ENCODE peak calls at places on chromosomes 4 and X, in nine cellular contexts. I, S, W, F, E, J, C, G and M are unnamed samples.

GRCh38 chrX:104427693-104428092 is 138.3 kb upstream of the IL1RAPL2 start:
- DNase-seq in S (no peak), J (no peak), G (no peak), W (no peak), I (no peak), C (no peak), F (no peak), E (no peak), M (no peak)

GRCh38 chr4:189613202-189613601 is 327.5 kb upstream of the FRG1 start:
- DNase-seq in E (no peak), C (no peak), W (no peak), I (no peak), J (no peak), F (no peak), G (no peak), S (no peak), M (no peak)

GRCh38 chrX:102043380-102043779 is 82.1 kb upstream of the TCEAL2 start:
- DNase-seq in G (no peak), I (no peak), E (no peak), C (no peak), J (no peak), W (no peak), S (no peak), F (no peak), M (no peak)

GRCh38 chr4:145920205-145920604 is 18.4 kb downstream of the ZNF827 start:
- DNase-seq in E (no peak), S (no peak), F (peak; percentile 93), W (no peak), J (no peak), I (peak; percentile 34), G (no peak), C (no peak), M (no peak)

GRCh38 chrX:349196-349595 is 30.6 kb upstream of the GTPBP6 start:
- DNase-seq in W (no peak), G (no peak), F (no peak), E (peak; percentile 54), I (no peak), J (peak; percentile 36), S (no peak), C (no peak), M (no peak)

GRCh38 chrX:111124418-111124817 is 28.4 kb downstream of the PAK3 start:
- DNase-seq in J (no peak), S (no peak), I (no peak), C (no peak), W (no peak), E (no peak), F (no peak), G (no peak), M (no peak)

GRCh38 chr4:152663203-152664066 is 16.4 kb downstream of the TMEM154 start:
- DNase-seq in W (no peak), I (no peak), J (no peak), E (no peak), G (no peak), S (no peak), F (no peak), C (no peak), M (no peak)

GRCh38 chrX:109475174-109475891 is 6.6 kb downstream of the GUCY2F start:
- DNase-seq in C (no peak), F (peak; percentile 34), G (peak; percentile 58), S (peak; percentile 30), I (peak; percentile 10), J (no peak), W (peak; percentile 26), E (no peak), M (peak; percentile 13)

GRCh38 chr4:171813195-171813955 is at the start of gene GALNTL6:
- DNase-seq in F (no peak), S (no peak), E (peak; percentile 53), C (no peak), W (no peak), G (no peak), J (peak; percentile 83), I (no peak), M (no peak)

DNA sequence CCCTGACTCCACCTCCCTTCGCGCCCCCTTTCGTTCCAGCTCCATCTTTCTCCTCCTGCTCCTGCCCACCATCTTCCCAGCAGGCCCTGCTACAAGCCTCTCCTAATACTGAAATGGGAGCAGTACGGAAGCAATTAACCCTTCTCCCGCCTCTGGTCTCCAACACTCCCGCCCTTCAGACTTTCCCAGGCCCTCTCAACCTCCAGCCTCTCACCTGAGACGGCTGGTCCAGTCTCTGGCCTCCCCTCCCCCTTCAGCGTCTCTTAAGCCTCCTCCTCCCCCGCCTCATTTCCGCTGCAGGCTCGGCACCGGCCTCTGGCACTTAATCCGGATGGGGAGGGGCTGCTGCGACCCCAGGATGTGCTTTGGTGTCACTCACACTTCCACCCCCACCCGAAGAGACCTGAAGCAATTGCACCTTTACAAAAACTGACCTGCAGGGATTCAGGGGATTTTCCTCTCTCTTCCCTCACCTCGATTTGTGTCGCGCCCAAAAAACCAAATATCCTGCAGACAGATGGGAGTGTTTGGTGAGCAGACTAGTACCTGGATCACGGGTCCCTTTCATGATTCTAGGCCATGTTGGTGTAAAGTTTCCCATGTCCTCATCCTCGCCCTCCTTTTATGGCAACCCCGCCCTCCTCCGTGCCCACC is 657 bp downstream of the TCEAL8 start:
- DNase-seq in S (peak; percentile 22), C (peak; percentile 40), W (peak; percentile 42), I (peak; percentile 61), F (peak; percentile 23), J (peak; percentile 33), G (peak; percentile 62), E (peak; percentile 69), M (no peak)
- TF ChIP-seq POLR2A in S (peak; percentile 29), C (no peak), W (no peak), I (no peak), F (no peak), J (no peak), G (no peak), E (no peak), M (no peak)

DNA sequence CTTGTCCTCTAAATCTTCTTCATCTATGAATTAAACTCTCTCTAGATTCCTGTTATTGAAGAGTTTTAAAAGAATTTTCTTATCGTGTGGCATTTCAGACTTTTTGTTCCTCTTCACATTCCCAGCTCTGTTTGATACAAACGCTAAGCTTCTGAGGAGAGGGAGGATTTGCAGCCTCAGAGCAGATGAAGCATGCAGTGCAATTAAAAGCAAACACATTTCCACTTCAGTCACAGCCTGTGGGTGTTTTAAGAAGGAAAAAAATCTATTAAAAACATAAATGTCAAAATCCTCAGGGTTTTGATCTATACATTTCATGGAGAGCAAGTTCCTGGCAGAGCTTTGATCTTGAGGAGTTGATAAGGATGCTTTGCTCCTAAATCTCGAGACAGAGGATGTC is 442.3 kb upstream of the BOD1L1 start:
- DNase-seq in W (no peak), I (no peak), S (no peak), F (no peak), J (no peak), E (no peak), G (no peak), C (no peak), M (no peak)
- H3K4me3 ChIP-seq in W (no peak overlapping the region), I (no peak overlapping the region), S (no peak overlapping the region), F (no peak overlapping the region), J (no peak overlapping the region), E (no peak overlapping the region), G (no peak overlapping the region), C (no peak overlapping the region), M (no peak overlapping the region)

GRCh38 chr4:687975-688694 is 816 bp downstream of the SLC49A3 start:
- DNase-seq in J (peak; percentile 78), W (peak; percentile 49), F (no peak), S (no peak), I (no peak), C (no peak), E (peak; percentile 57), G (peak; percentile 58), M (no peak)

GRCh38 chr4:685681-686218 is 3.2 kb downstream of the SLC49A3 start:
- DNase-seq in I (no peak), J (peak; percentile 66), E (peak; percentile 54), S (no peak), C (no peak), F (no peak), W (no peak), G (no peak), M (no peak)

GRCh38 chr4:688695-689497 is at the start of gene SLC49A3:
- DNase-seq in E (peak; percentile 75), W (peak; percentile 53), I (no peak), J (peak; percentile 90), S (no peak), F (no peak), G (no peak), C (peak; percentile 43), M (no peak)

GRCh38 chr4:686371-687040 is 2.4 kb downstream of the SLC49A3 start:
- DNase-seq in W (no peak), J (peak; percentile 79), G (no peak), S (no peak), I (no peak), E (peak; percentile 72), F (no peak), C (no peak), M (no peak)

DNA sequence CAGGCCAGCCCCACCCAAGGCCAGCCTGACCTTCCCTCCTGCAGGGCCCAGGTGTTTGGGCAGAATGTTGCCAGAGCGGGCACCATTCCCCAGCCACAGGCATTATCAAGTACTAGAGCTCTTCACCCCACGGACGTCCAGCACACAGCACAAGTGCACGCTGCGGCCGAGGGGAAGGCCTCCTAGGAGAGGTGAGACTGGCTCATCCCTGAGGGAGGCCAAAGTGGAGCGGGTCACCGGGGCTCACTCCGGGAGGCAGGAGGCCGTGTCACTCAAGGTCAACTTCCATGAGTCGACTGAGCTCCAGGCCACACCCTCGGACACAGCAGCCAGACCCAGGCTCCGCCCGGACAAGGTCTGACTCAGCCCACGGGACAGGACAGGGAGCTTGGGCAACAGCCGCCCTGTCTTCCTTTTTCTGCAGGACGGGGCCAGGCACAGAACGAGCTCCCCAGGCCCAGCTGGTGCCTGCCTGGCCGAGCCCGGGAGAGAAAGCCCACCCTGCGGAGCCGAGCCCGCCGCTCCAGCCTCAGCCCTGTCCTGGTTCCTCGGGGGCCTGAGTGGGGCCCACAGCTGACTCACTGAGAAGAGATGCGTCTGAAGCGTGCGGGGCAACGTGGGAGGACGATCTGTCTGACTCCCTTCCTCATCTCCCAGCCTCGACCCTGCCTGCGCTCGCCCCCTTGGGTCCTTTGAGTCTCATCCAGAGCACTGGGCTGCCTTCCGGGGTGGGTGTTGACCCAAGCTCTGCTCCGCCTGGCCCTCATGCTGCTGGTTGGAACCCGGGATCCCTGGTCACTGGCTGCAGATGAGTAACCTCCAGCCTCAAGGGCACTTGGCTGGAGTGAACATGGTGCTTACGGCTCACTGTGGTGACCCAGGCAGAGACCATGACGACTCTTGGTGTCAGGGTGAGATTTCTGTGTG is 1.6 kb downstream of the SLC49A3 start:
- DNase-seq in C (peak; percentile 91), W (peak; percentile 90), F (peak; percentile 77), J (peak; percentile 89), G (peak; percentile 91), S (peak; percentile 80), I (no peak), E (peak; percentile 94), M (peak; percentile 98)
- TF ChIP-seq POLR2A in C (no peak), W (no peak), F (no peak), J (peak; percentile 84), G (peak; percentile 14), S (no peak), I (no peak), E (no peak), M (no peak)

DNA sequence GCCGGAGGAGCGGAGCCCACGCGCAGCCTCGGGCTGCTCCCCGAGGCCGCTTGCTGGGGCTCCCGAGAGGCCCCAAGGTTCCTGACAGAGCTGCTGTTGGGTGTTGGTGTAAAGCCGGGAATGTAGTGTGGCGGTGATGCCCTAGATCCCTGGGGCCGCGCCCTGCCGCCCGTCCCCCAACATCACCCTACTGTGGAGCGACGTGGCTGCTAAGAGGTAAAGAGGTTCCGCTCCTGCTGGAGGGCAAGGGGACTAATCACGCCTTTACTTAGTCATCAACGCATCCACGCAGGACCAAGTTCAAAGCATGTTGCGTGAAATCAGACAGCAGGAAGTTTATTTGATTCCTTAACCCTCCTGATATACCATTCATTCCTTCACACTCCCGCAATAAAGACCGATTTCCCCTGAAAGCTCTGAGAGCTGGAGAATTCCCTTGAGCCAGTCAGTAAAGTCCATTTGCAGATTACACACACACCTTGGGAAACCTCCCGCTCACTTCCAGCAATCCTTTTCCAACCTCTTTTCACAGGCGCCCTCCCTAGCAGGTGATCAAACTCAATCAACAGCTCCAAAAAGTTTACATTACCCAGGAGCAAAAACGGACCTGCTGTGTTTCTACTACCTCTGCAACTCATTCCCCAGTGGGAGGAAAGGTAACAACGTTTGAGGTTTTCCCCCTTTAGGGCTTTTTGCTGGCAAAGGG is 578 bp upstream of the GABRA2 start:
- DNase-seq in E (no peak), W (no peak), C (no peak), G (no peak), I (no peak), F (no peak), S (no peak), J (peak; percentile 61), M (no peak)
- H3K4me3 ChIP-seq in E (no peak overlapping the region), W (peak overlapping the region; percentile 47), C (no peak overlapping the region), G (no peak overlapping the region), I (peak overlapping the region; percentile 23), F (peak overlapping the region; percentile 7), S (peak overlapping the region; percentile 38), J (no peak overlapping the region), M (no peak overlapping the region)